ENCODE peak calls at places on chromosomes 16 and 17, in nine cellular contexts. J is cardiac fibroblast, U is H9, H is mammary epithelial cell, P is fibroblast of lung, K is glutamatergic neuron, E is HCT116, X is dorsolateral prefrontal cortex, I is GM06990. C is an unnamed sample.
A peak's percentile ranks its signal among the peaks of the same experiment; 100 is the strongest.

GRCh38 chr16:54466233-54466632 is 179.6 kb upstream of the IRX3 start:
- DNase-seq in J (no peak), U (no peak), H (no peak), P (no peak), K (no peak), E (no peak), X (no peak), I (no peak), C (no peak)

GRCh38 chr16:47523342-47524006 is 62.3 kb downstream of the PHKB start:
- DNase-seq in J (no peak), U (no peak), H (no peak), P (no peak), K (no peak), E (no peak), X (no peak), I (peak; percentile 57), C (no peak)

GRCh38 chr16:14003119-14003570 is 68.0 kb upstream of the MRTFB start:
- DNase-seq in J (peak; percentile 74), U (peak; percentile 80), H (peak; percentile 77), P (peak; percentile 77), K (peak; percentile 69), E (no peak), X (peak; percentile 90), I (no peak), C (peak; percentile 53)

GRCh38 chr17:66715745-66716156 is 119.2 kb upstream of the CACNG5 start:
- DNase-seq in J (peak; percentile 76), U (peak; percentile 62), H (peak; percentile 61), P (peak; percentile 61), K (no peak), E (peak; percentile 64), X (no peak), I (no peak), C (peak; percentile 18)

GRCh38 chr17:82213251-82214011 is 789 bp upstream of the CCDC57 start:
- DNase-seq in J (peak; percentile 77), U (no peak), H (peak; percentile 66), P (peak; percentile 81), K (peak; percentile 56), E (no peak), X (peak; percentile 80), I (peak; percentile 60), C (peak; percentile 53)

GRCh38 chr17:41444186-41444585 is 3.4 kb upstream of the KRT38 start:
- DNase-seq in J (no peak), U (no peak), H (no peak), P (no peak), K (no peak), E (no peak), X (no peak), I (no peak), C (no peak)

GRCh38 chr17:1134634-1135324 is 45.0 kb downstream of the ABR start:
- DNase-seq in J (no peak), U (no peak), H (no peak), P (no peak), K (no peak), E (no peak), X (no peak), I (no peak), C (no peak)

GRCh38 chr16:720990-721764 is at the start of gene ANTKMT:
- DNase-seq in J (peak; percentile 79), U (peak; percentile 94), H (peak; percentile 77), P (peak; percentile 73), K (peak; percentile 91), E (no peak), X (peak; percentile 82), I (peak; percentile 94), C (peak; percentile 93)

GRCh38 chr16:11676799-11677198 is 8.5 kb downstream of the SNN start:
- DNase-seq in J (no peak), U (no peak), H (peak; percentile 69), P (no peak), K (no peak), E (no peak), X (no peak), I (no peak), C (no peak)

GRCh38 chr16:11674001-11674817 is 6.0 kb downstream of the SNN start:
- DNase-seq in J (no peak), U (no peak), H (no peak), P (no peak), K (no peak), E (no peak), X (no peak), I (no peak), C (no peak)

GRCh38 chr16:11677451-11677951 is 9.2 kb downstream of the SNN start:
- DNase-seq in J (no peak), U (no peak), H (peak; percentile 31), P (peak; percentile 19), K (no peak), E (no peak), X (peak; percentile 12), I (no peak), C (no peak)

GRCh38 chr16:11674818-11675560 is 6.7 kb downstream of the SNN start:
- DNase-seq in J (peak; percentile 49), U (no peak), H (peak; percentile 34), P (peak; percentile 29), K (no peak), E (peak; percentile 15), X (no peak), I (no peak), C (no peak)

DNA sequence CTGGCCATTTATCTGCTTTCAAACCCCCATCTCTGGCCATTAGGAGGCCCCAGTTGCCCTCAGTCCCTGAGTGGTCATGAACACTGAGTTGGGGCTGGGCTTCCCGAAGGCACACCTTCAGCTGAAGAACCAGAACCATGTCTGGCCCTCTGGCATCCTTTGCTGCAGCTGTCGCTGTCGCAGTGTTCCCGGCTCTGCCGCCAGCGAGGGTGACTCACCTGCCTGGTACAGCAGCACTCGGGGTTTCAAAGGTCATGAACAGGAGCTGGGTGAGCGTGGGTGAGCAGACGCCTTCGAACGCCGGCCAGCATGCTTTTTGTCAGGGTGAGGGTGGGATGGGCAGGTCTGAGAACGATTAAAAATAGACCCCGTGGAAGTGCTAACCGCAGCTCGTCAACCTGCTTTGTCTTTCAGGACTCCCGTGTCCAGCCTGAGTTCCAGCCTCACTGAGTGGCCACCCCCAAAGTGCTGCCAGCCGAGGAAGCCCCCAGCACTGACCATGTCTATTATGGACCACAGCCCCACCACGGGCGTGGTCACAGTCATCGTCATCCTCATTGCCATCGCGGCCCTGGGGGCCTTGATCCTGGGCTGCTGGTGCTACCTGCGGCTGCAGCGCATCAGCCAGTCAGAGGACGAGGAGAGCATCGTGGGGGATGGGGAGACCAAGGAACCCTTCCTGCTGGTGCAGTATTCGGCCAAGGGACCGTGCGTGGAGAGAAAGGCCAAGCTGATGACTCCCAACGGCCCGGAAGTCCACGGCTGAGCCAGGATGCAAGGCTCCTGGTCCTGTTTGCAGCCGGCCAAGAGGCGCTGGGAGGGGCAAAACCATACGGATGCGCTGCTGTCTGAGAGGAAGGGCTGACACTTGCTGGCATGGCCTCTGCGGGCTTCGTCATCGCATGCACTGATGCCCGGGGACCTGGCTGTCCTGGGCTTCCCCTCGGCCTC is 7.6 kb downstream of the SNN start:
- DNase-seq in J (no peak), U (peak; percentile 49), H (peak; percentile 43), P (peak; percentile 40), K (no peak), E (peak; percentile 72), X (peak; percentile 77), I (no peak), C (no peak)
- TF ChIP-seq CTCF in J (no peak), U (peak; percentile 11), H (no peak), P (no peak), K (no peak), E (no peak), X (no peak), I (no peak), C (no peak)

DNA sequence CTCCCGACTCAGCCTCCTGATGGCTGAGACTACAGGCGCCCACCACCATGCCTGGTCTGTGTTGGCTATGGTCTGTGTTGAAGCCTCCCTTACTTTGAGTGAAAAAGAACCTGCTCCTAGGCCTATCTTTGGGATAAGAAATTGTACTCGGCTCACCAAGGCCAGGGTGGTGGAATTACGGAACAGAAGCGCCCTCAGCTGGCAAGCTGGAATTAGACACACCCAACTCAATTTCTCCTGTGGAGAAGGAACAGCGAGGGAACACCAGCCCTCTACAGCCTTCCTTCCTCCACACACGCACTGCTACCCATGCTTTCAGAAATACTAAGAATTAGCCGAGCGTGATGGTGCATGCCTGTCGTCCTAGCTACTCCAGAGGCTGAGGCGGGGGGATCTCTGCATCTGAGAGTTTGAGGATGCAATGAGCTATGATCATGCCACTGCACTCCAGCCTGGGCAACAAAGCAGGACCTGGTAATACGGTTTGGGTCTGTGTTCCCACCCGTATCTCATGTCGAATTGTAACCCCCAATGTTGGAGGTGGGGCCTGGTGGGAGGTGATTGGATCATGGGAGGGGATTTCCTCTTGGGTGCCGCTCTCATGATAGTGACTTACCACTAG is 40.1 kb upstream of the RBBP6 start:
- DNase-seq in J (peak; percentile 29), U (peak; percentile 83), H (peak; percentile 39), P (no peak), K (peak; percentile 76), E (peak; percentile 37), X (peak; percentile 67), I (no peak), C (peak; percentile 53)
- TF ChIP-seq CTCF in J (peak; percentile 35), U (peak; percentile 84), H (peak; percentile 37), P (peak; percentile 26), K (peak; percentile 52), E (peak; percentile 73), X (peak; percentile 65), I (peak; percentile 62), C (peak; percentile 49)

GRCh38 chr16:85539629-85540291 is 73.4 kb upstream of the GSE1 start:
- DNase-seq in J (no peak), U (no peak), H (no peak), P (no peak), K (no peak), E (no peak), X (no peak), I (no peak), C (no peak)
- TF ChIP-seq CTCF in J (no peak), U (no peak), H (no peak), P (no peak), K (no peak), E (no peak), X (no peak), I (no peak), C (no peak)

GRCh38 chr17:44585315-44585714 is 28.0 kb downstream of the FZD2 start:
- DNase-seq in J (no peak), U (no peak), H (no peak), P (peak; percentile 20), K (no peak), E (no peak), X (no peak), I (no peak), C (no peak)

GRCh38 chr17:44584498-44584897 is 27.2 kb downstream of the FZD2 start:
- DNase-seq in J (no peak), U (no peak), H (no peak), P (peak; percentile 72), K (no peak), E (no peak), X (no peak), I (no peak), C (no peak)

GRCh38 chr17:44587339-44587738 is 30.1 kb downstream of the FZD2 start:
- DNase-seq in J (peak; percentile 92), U (peak; percentile 78), H (peak; percentile 77), P (peak; percentile 99), K (no peak), E (peak; percentile 51), X (no peak), I (no peak), C (no peak)

GRCh38 chr17:44578947-44579346 is 21.7 kb downstream of the FZD2 start:
- DNase-seq in J (no peak), U (no peak), H (no peak), P (no peak), K (no peak), E (no peak), X (no peak), I (no peak), C (no peak)

DNA sequence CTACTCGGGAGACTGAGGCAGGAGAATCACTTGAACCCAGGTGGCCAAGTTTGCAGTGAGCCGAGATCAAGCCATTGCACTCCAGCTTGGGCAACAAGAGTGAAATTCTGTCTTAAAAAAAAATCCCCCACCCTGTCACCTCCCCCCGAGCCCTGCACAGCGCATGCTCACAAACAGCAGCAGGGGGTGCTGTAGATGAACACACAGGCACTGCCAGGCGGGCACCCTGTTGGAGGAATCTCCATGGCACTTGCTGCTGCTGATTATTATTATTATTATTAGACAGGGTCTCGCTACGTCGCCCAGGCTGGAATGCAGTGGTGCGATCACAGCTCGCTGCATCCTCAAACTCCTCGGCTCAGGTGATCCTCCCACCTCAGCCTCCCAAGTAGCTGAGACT is 24.6 kb downstream of the FZD2 start:
- DNase-seq in J (peak; percentile 30), U (no peak), H (no peak), P (no peak), K (no peak), E (peak; percentile 19), X (no peak), I (no peak), C (no peak)
- TF ChIP-seq CTCF in J (peak; percentile 33), U (peak; percentile 33), H (no peak), P (peak; percentile 16), K (no peak), E (peak; percentile 48), X (no peak), I (peak; percentile 20), C (no peak)

C was measured in nephron progenitor cell.